ENCODE peak calls at places on chromosome 3, in four cellular contexts. L is SK-N-SH, W is GM12878, R is H1. K is an unnamed sample.
A peak's percentile ranks its signal among the peaks of the same experiment; 100 is the strongest.

GRCh38 chr3:143063018-143063417 is 56.6 kb upstream of the CHST2 start:
- DNase-seq in L (no peak), W (no peak), R (no peak), K (no peak)

GRCh38 chr3:68817243-68817642 is 115.1 kb downstream of the TAFA4 start:
- DNase-seq in L (no peak), W (no peak), R (no peak), K (no peak)

GRCh38 chr3:157029365-157029790 is 130.6 kb downstream of the CCNL1 start:
- DNase-seq in L (no peak), W (peak; percentile 20), R (no peak), K (no peak)

GRCh38 chr3:124985358-124985757 is 50.8 kb upstream of the MUC13 start:
- DNase-seq in L (no peak), W (no peak), R (no peak), K (no peak)

GRCh38 chr3:129888739-129889138 is 4.8 kb downstream of the TMCC1 start:
- DNase-seq in L (no peak), W (no peak), R (no peak), K (no peak)

GRCh38 chr3:8529197-8529637 is 27.6 kb downstream of the LMCD1 start:
- DNase-seq in L (peak; percentile 52), W (no peak), R (no peak), K (peak; percentile 59)

GRCh38 chr3:58370407-58370806 is 37.7 kb downstream of the PXK start:
- DNase-seq in L (no peak), W (no peak), R (no peak), K (no peak)

GRCh38 chr3:157961665-157962064 is 144.6 kb downstream of the SHOX2 start:
- DNase-seq in L (no peak), W (no peak), R (no peak), K (no peak)

GRCh38 chr3:16568115-16568514 is 37.1 kb downstream of the DAZL start:
- DNase-seq in L (no peak), W (no peak), R (no peak), K (no peak)

GRCh38 chr3:129116482-129116946 is 5.1 kb downstream of the RAB43 start:
- DNase-seq in L (no peak), W (no peak), R (no peak), K (peak; percentile 76)

GRCh38 chr3:160480931-160481330 is 31.3 kb upstream of the TRIM59 start:
- DNase-seq in L (no peak), W (no peak), R (no peak), K (no peak)

GRCh38 chr3:185552358-185552877 is at the start of gene LIPH:
- DNase-seq in L (no peak), W (peak; percentile 61), R (no peak), K (no peak)
- TF ChIP-seq TCF12 in L (no peak), W (peak; percentile 32), R (no peak), K (no peak)

GRCh38 chr3:195066441-195066841 is 204.5 kb downstream of the XXYLT1 start:
- DNase-seq in L (no peak), W (no peak), R (no peak), K (no peak)

GRCh38 chr3:195068045-195068444 is 202.9 kb downstream of the XXYLT1 start:
- DNase-seq in L (no peak), W (no peak), R (no peak), K (no peak)

GRCh38 chr3:195070321-195070720 is 200.6 kb downstream of the XXYLT1 start:
- DNase-seq in L (no peak), W (no peak), R (no peak), K (no peak)

GRCh38 chr3:195069501-195070251 is 201.3 kb downstream of the XXYLT1 start:
- DNase-seq in L (no peak), W (no peak), R (no peak), K (no peak)

GRCh38 chr3:195068481-195069080 is 202.4 kb downstream of the XXYLT1 start:
- DNase-seq in L (no peak), W (no peak), R (no peak), K (no peak)
- TF ChIP-seq TCF12 in L (no peak), W (no peak), R (no peak), K (no peak)

DNA sequence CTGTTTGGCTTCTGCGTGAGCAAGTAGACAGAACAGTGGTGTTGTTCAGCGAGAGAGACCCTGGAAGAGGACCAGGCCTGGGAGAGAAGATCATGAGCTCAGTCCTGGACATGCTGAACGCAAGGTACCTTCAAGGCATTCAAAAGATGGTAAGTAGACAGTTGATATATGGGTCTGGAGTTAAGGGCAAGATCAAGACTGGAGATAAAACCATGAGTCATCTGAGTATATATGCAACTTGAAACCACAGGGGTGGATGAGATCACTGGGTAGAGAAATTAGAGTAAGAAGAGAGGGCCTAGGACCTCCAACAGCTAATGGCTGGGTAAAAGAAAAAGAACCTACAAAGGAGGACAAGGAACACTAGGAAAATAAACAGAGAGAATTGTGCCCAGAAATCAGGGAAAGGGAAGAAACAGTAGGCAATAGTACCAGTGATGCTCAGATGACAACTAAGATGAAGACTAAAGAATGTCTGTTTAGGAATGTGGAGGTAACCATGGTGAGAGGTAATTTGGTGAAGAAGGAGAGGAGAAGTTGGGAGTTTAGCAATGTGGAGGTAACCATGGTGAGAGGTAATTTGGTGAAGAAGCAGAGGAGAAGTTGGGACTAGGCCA is 343.2 kb upstream of the ADAMTS9 start:
- DNase-seq in L (no peak), W (no peak), R (no peak), K (no peak)
- TF ChIP-seq TCF12 in L (peak; percentile 96), W (no peak), R (no peak), K (no peak)

GRCh38 chr3:78721771-78722543 is 1045.8 kb downstream of the ROBO1 start:
- DNase-seq in L (no peak), W (no peak), R (no peak), K (no peak)

GRCh38 chr3:78717042-78717441 is 1050.8 kb downstream of the ROBO1 start:
- DNase-seq in L (no peak), W (no peak), R (no peak), K (no peak)

DNA sequence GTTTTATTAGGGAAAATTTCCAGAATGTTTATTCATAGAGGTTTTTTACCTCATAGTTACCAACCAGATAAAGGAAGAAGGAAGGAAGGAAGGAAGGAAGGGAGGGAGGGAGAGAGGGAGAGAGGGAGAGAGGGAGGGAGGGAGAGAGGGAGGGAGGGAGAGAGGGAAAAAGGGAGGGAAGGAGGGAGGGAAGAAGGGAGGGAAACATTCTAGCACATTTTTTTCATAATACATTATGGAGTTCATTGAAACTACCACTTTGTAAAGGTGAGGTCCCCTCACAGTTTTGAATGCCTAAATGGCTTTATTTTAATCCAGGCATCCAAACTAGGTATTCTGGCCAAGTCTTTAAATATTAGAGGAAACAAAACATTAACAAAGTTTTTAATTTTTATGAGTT is 1049.1 kb downstream of the ROBO1 start:
- DNase-seq in L (no peak), W (no peak), R (no peak), K (no peak)
- TF ChIP-seq TCF12 in L (no peak), W (no peak), R (no peak), K (no peak)